ENCODE peak calls at places on chromosome 13, in six cellular contexts. One of them, this sample, is unnamed.

GRCh38 chr13:41590643-41591042 is 133.3 kb downstream of the RGCC start:
- DNase-seq in stimulated activated CD4-positive, alpha-beta T cell treated with anti-CD3 and anti-CD28 coated beads, TNF-alpha, amount 100 ng/mL, for 1 hour: no peak
- DNase-seq in NCI-H2081: no peak
- DNase-seq in stimulated activated CD8-positive, alpha-beta memory T cell treated with anti-CD3 and anti-CD28 coated beads, Interleukin-4, amount 100 ng/mL, for 1 hour: no peak
- DNase-seq in A172: no peak
- DNase-seq in IMR-90: no peak
- DNase-seq in this sample: no peak

GRCh38 chr13:33228645-33229445 is 56.7 kb downstream of the STARD13 start:
- DNase-seq in stimulated activated CD4-positive, alpha-beta T cell treated with anti-CD3 and anti-CD28 coated beads, TNF-alpha, amount 100 ng/mL, for 1 hour: no peak
- DNase-seq in stimulated activated CD8-positive, alpha-beta memory T cell treated with anti-CD3 and anti-CD28 coated beads, Interleukin-4, amount 100 ng/mL, for 1 hour: no peak
- DNase-seq in A172: peak
- DNase-seq in NCI-H2081: peak
- DNase-seq in IMR-90: peak
- DNase-seq in this sample: no peak

GRCh38 chr13:60261432-60262351 is 98.0 kb upstream of the DIAPH3 start:
- DNase-seq in A172: no peak
- DNase-seq in stimulated activated CD8-positive, alpha-beta memory T cell treated with anti-CD3 and anti-CD28 coated beads, Interleukin-4, amount 100 ng/mL, for 1 hour: no peak
- DNase-seq in stimulated activated CD4-positive, alpha-beta T cell treated with anti-CD3 and anti-CD28 coated beads, TNF-alpha, amount 100 ng/mL, for 1 hour: no peak
- DNase-seq in IMR-90: no peak
- DNase-seq in NCI-H2081: peak
- DNase-seq in this sample: no peak

GRCh38 chr13:111429064-111429558 is 108.7 kb downstream of the TEX29 start:
- DNase-seq in A172: peak
- DNase-seq in IMR-90: peak
- DNase-seq in stimulated activated CD4-positive, alpha-beta T cell treated with anti-CD3 and anti-CD28 coated beads, TNF-alpha, amount 100 ng/mL, for 1 hour: no peak
- DNase-seq in NCI-H2081: peak
- DNase-seq in stimulated activated CD8-positive, alpha-beta memory T cell treated with anti-CD3 and anti-CD28 coated beads, Interleukin-4, amount 100 ng/mL, for 1 hour: no peak
- DNase-seq in this sample: no peak

GRCh38 chr13:28705734-28706133 is 13.0 kb downstream of the SLC46A3 start:
- DNase-seq in stimulated activated CD4-positive, alpha-beta T cell treated with anti-CD3 and anti-CD28 coated beads, TNF-alpha, amount 100 ng/mL, for 1 hour: no peak
- DNase-seq in stimulated activated CD8-positive, alpha-beta memory T cell treated with anti-CD3 and anti-CD28 coated beads, Interleukin-4, amount 100 ng/mL, for 1 hour: no peak
- DNase-seq in A172: no peak
- DNase-seq in NCI-H2081: no peak
- DNase-seq in IMR-90: peak
- DNase-seq in this sample: no peak

GRCh38 chr13:102399791-102400618 is 1.8 kb downstream of the FGF14 start:
- DNase-seq in A172: no peak
- DNase-seq in stimulated activated CD4-positive, alpha-beta T cell treated with anti-CD3 and anti-CD28 coated beads, TNF-alpha, amount 100 ng/mL, for 1 hour: no peak
- DNase-seq in NCI-H2081: no peak
- DNase-seq in stimulated activated CD8-positive, alpha-beta memory T cell treated with anti-CD3 and anti-CD28 coated beads, Interleukin-4, amount 100 ng/mL, for 1 hour: no peak
- DNase-seq in IMR-90: no peak
- DNase-seq in this sample: no peak

GRCh38 chr13:93624371-93624777 is 397.8 kb downstream of the GPC6 start:
- DNase-seq in NCI-H2081: no peak
- DNase-seq in IMR-90: no peak
- DNase-seq in stimulated activated CD4-positive, alpha-beta T cell treated with anti-CD3 and anti-CD28 coated beads, TNF-alpha, amount 100 ng/mL, for 1 hour: no peak
- DNase-seq in A172: peak
- DNase-seq in stimulated activated CD8-positive, alpha-beta memory T cell treated with anti-CD3 and anti-CD28 coated beads, Interleukin-4, amount 100 ng/mL, for 1 hour: no peak
- DNase-seq in this sample: no peak

GRCh38 chr13:61029064-61029463 is 386.6 kb downstream of the PCDH20 start:
- DNase-seq in A172: no peak
- DNase-seq in IMR-90: no peak
- DNase-seq in NCI-H2081: no peak
- DNase-seq in stimulated activated CD8-positive, alpha-beta memory T cell treated with anti-CD3 and anti-CD28 coated beads, Interleukin-4, amount 100 ng/mL, for 1 hour: no peak
- DNase-seq in stimulated activated CD4-positive, alpha-beta T cell treated with anti-CD3 and anti-CD28 coated beads, TNF-alpha, amount 100 ng/mL, for 1 hour: no peak
- DNase-seq in this sample: no peak

GRCh38 chr13:65999441-65999840 is 1230.7 kb downstream of the PCDH9 start:
- DNase-seq in IMR-90: no peak
- DNase-seq in NCI-H2081: no peak
- DNase-seq in stimulated activated CD8-positive, alpha-beta memory T cell treated with anti-CD3 and anti-CD28 coated beads, Interleukin-4, amount 100 ng/mL, for 1 hour: no peak
- DNase-seq in A172: no peak
- DNase-seq in stimulated activated CD4-positive, alpha-beta T cell treated with anti-CD3 and anti-CD28 coated beads, TNF-alpha, amount 100 ng/mL, for 1 hour: no peak
- DNase-seq in this sample: no peak

GRCh38 chr13:111917901-111918300 is 149.0 kb upstream of the SOX1 start:
- DNase-seq in stimulated activated CD4-positive, alpha-beta T cell treated with anti-CD3 and anti-CD28 coated beads, TNF-alpha, amount 100 ng/mL, for 1 hour: no peak
- DNase-seq in NCI-H2081: no peak
- DNase-seq in stimulated activated CD8-positive, alpha-beta memory T cell treated with anti-CD3 and anti-CD28 coated beads, Interleukin-4, amount 100 ng/mL, for 1 hour: no peak
- DNase-seq in A172: no peak
- DNase-seq in IMR-90: no peak
- DNase-seq in this sample: no peak

GRCh38 chr13:24116103-24116502 is 44.4 kb upstream of the SPATA13 start:
- DNase-seq in A172: no peak
- DNase-seq in stimulated activated CD8-positive, alpha-beta memory T cell treated with anti-CD3 and anti-CD28 coated beads, Interleukin-4, amount 100 ng/mL, for 1 hour: no peak
- DNase-seq in stimulated activated CD4-positive, alpha-beta T cell treated with anti-CD3 and anti-CD28 coated beads, TNF-alpha, amount 100 ng/mL, for 1 hour: no peak
- DNase-seq in NCI-H2081: no peak
- DNase-seq in IMR-90: no peak
- DNase-seq in this sample: no peak

GRCh38 chr13:35552172-35552844 is 75.8 kb upstream of the MAB21L1 start:
- DNase-seq in NCI-H2081: no peak
- DNase-seq in stimulated activated CD8-positive, alpha-beta memory T cell treated with anti-CD3 and anti-CD28 coated beads, Interleukin-4, amount 100 ng/mL, for 1 hour: no peak
- DNase-seq in stimulated activated CD4-positive, alpha-beta T cell treated with anti-CD3 and anti-CD28 coated beads, TNF-alpha, amount 100 ng/mL, for 1 hour: no peak
- DNase-seq in IMR-90: peak
- DNase-seq in A172: no peak
- DNase-seq in this sample: no peak

GRCh38 chr13:109371066-109371465 is 415.3 kb downstream of the IRS2 start:
- DNase-seq in stimulated activated CD4-positive, alpha-beta T cell treated with anti-CD3 and anti-CD28 coated beads, TNF-alpha, amount 100 ng/mL, for 1 hour: no peak
- DNase-seq in A172: no peak
- DNase-seq in stimulated activated CD8-positive, alpha-beta memory T cell treated with anti-CD3 and anti-CD28 coated beads, Interleukin-4, amount 100 ng/mL, for 1 hour: no peak
- DNase-seq in IMR-90: no peak
- DNase-seq in NCI-H2081: no peak
- DNase-seq in this sample: no peak

GRCh38 chr13:24745861-24746617 is 17.9 kb upstream of the RNF17 start:
- DNase-seq in A172: no peak
- DNase-seq in stimulated activated CD4-positive, alpha-beta T cell treated with anti-CD3 and anti-CD28 coated beads, TNF-alpha, amount 100 ng/mL, for 1 hour: no peak
- DNase-seq in stimulated activated CD8-positive, alpha-beta memory T cell treated with anti-CD3 and anti-CD28 coated beads, Interleukin-4, amount 100 ng/mL, for 1 hour: no peak
- DNase-seq in NCI-H2081: no peak
- DNase-seq in IMR-90: no peak
- DNase-seq in this sample: no peak

GRCh38 chr13:106350208-106350607 is 185.3 kb downstream of the EFNB2 start:
- DNase-seq in stimulated activated CD8-positive, alpha-beta memory T cell treated with anti-CD3 and anti-CD28 coated beads, Interleukin-4, amount 100 ng/mL, for 1 hour: no peak
- DNase-seq in IMR-90: no peak
- DNase-seq in stimulated activated CD4-positive, alpha-beta T cell treated with anti-CD3 and anti-CD28 coated beads, TNF-alpha, amount 100 ng/mL, for 1 hour: no peak
- DNase-seq in A172: no peak
- DNase-seq in NCI-H2081: peak
- DNase-seq in this sample: no peak

GRCh38 chr13:85148009-85148408 is 651.2 kb downstream of the SLITRK6 start:
- DNase-seq in NCI-H2081: peak
- DNase-seq in stimulated activated CD4-positive, alpha-beta T cell treated with anti-CD3 and anti-CD28 coated beads, TNF-alpha, amount 100 ng/mL, for 1 hour: no peak
- DNase-seq in stimulated activated CD8-positive, alpha-beta memory T cell treated with anti-CD3 and anti-CD28 coated beads, Interleukin-4, amount 100 ng/mL, for 1 hour: no peak
- DNase-seq in A172: peak
- DNase-seq in IMR-90: no peak
- DNase-seq in this sample: no peak

GRCh38 chr13:66087149-66087780 is 1142.9 kb downstream of the PCDH9 start:
- DNase-seq in A172: no peak
- DNase-seq in IMR-90: peak
- DNase-seq in stimulated activated CD4-positive, alpha-beta T cell treated with anti-CD3 and anti-CD28 coated beads, TNF-alpha, amount 100 ng/mL, for 1 hour: no peak
- DNase-seq in NCI-H2081: no peak
- DNase-seq in stimulated activated CD8-positive, alpha-beta memory T cell treated with anti-CD3 and anti-CD28 coated beads, Interleukin-4, amount 100 ng/mL, for 1 hour: no peak
- DNase-seq in this sample: no peak

GRCh38 chr13:51585696-51586095 is 1.4 kb downstream of the WDFY2 start:
- DNase-seq in stimulated activated CD8-positive, alpha-beta memory T cell treated with anti-CD3 and anti-CD28 coated beads, Interleukin-4, amount 100 ng/mL, for 1 hour: no peak
- DNase-seq in A172: peak
- DNase-seq in IMR-90: peak
- DNase-seq in NCI-H2081: no peak
- DNase-seq in stimulated activated CD4-positive, alpha-beta T cell treated with anti-CD3 and anti-CD28 coated beads, TNF-alpha, amount 100 ng/mL, for 1 hour: no peak
- DNase-seq in this sample: no peak

GRCh38 chr13:39565036-39565949 is 37.7 kb downstream of the LHFPL6 start:
- DNase-seq in NCI-H2081: no peak
- DNase-seq in stimulated activated CD8-positive, alpha-beta memory T cell treated with anti-CD3 and anti-CD28 coated beads, Interleukin-4, amount 100 ng/mL, for 1 hour: no peak
- DNase-seq in stimulated activated CD4-positive, alpha-beta T cell treated with anti-CD3 and anti-CD28 coated beads, TNF-alpha, amount 100 ng/mL, for 1 hour: no peak
- DNase-seq in IMR-90: peak
- DNase-seq in A172: peak
- DNase-seq in this sample: no peak

GRCh38 chr13:111632906-111633305 is 312.5 kb downstream of the TEX29 start:
- DNase-seq in NCI-H2081: no peak
- DNase-seq in stimulated activated CD4-positive, alpha-beta T cell treated with anti-CD3 and anti-CD28 coated beads, TNF-alpha, amount 100 ng/mL, for 1 hour: no peak
- DNase-seq in A172: no peak
- DNase-seq in IMR-90: no peak
- DNase-seq in stimulated activated CD8-positive, alpha-beta memory T cell treated with anti-CD3 and anti-CD28 coated beads, Interleukin-4, amount 100 ng/mL, for 1 hour: no peak
- DNase-seq in this sample: no peak

GRCh38 chr13:99800951-99801350 is 170.6 kb downstream of the ZIC5 start:
- DNase-seq in A172: no peak
- DNase-seq in IMR-90: no peak
- DNase-seq in stimulated activated CD8-positive, alpha-beta memory T cell treated with anti-CD3 and anti-CD28 coated beads, Interleukin-4, amount 100 ng/mL, for 1 hour: no peak
- DNase-seq in NCI-H2081: peak
- DNase-seq in stimulated activated CD4-positive, alpha-beta T cell treated with anti-CD3 and anti-CD28 coated beads, TNF-alpha, amount 100 ng/mL, for 1 hour: no peak
- DNase-seq in this sample: no peak

GRCh38 chr13:75329723-75330122 is 152.2 kb downstream of the TBC1D4 start:
- DNase-seq in stimulated activated CD4-positive, alpha-beta T cell treated with anti-CD3 and anti-CD28 coated beads, TNF-alpha, amount 100 ng/mL, for 1 hour: no peak
- DNase-seq in NCI-H2081: no peak
- DNase-seq in stimulated activated CD8-positive, alpha-beta memory T cell treated with anti-CD3 and anti-CD28 coated beads, Interleukin-4, amount 100 ng/mL, for 1 hour: no peak
- DNase-seq in A172: no peak
- DNase-seq in IMR-90: no peak
- DNase-seq in this sample: no peak

GRCh38 chr13:96992633-96993032 is 1.6 kb downstream of the OXGR1 start:
- DNase-seq in IMR-90: no peak
- DNase-seq in stimulated activated CD8-positive, alpha-beta memory T cell treated with anti-CD3 and anti-CD28 coated beads, Interleukin-4, amount 100 ng/mL, for 1 hour: no peak
- DNase-seq in NCI-H2081: no peak
- DNase-seq in stimulated activated CD4-positive, alpha-beta T cell treated with anti-CD3 and anti-CD28 coated beads, TNF-alpha, amount 100 ng/mL, for 1 hour: no peak
- DNase-seq in A172: no peak
- DNase-seq in this sample: no peak

GRCh38 chr13:95298971-95299627 is 2.2 kb downstream of the ABCC4 start:
- DNase-seq in stimulated activated CD4-positive, alpha-beta T cell treated with anti-CD3 and anti-CD28 coated beads, TNF-alpha, amount 100 ng/mL, for 1 hour: no peak
- DNase-seq in A172: peak
- DNase-seq in IMR-90: peak
- DNase-seq in stimulated activated CD8-positive, alpha-beta memory T cell treated with anti-CD3 and anti-CD28 coated beads, Interleukin-4, amount 100 ng/mL, for 1 hour: no peak
- DNase-seq in NCI-H2081: no peak
- DNase-seq in this sample: no peak

GRCh38 chr13:95858286-95859075 is 181.5 kb downstream of the DNAJC3 start:
- DNase-seq in NCI-H2081: no peak
- DNase-seq in stimulated activated CD8-positive, alpha-beta memory T cell treated with anti-CD3 and anti-CD28 coated beads, Interleukin-4, amount 100 ng/mL, for 1 hour: no peak
- DNase-seq in A172: no peak
- DNase-seq in stimulated activated CD4-positive, alpha-beta T cell treated with anti-CD3 and anti-CD28 coated beads, TNF-alpha, amount 100 ng/mL, for 1 hour: no peak
- DNase-seq in IMR-90: peak
- DNase-seq in this sample: no peak

GRCh38 chr13:40813662-40814454 is 24.4 kb downstream of the SLC25A15 start:
- DNase-seq in stimulated activated CD8-positive, alpha-beta memory T cell treated with anti-CD3 and anti-CD28 coated beads, Interleukin-4, amount 100 ng/mL, for 1 hour: no peak
- DNase-seq in NCI-H2081: no peak
- DNase-seq in stimulated activated CD4-positive, alpha-beta T cell treated with anti-CD3 and anti-CD28 coated beads, TNF-alpha, amount 100 ng/mL, for 1 hour: no peak
- DNase-seq in IMR-90: peak
- DNase-seq in A172: peak
- DNase-seq in this sample: no peak

GRCh38 chr13:102033719-102034446 is 368.0 kb downstream of the FGF14 start:
- DNase-seq in stimulated activated CD4-positive, alpha-beta T cell treated with anti-CD3 and anti-CD28 coated beads, TNF-alpha, amount 100 ng/mL, for 1 hour: no peak
- DNase-seq in A172: no peak
- DNase-seq in stimulated activated CD8-positive, alpha-beta memory T cell treated with anti-CD3 and anti-CD28 coated beads, Interleukin-4, amount 100 ng/mL, for 1 hour: no peak
- DNase-seq in NCI-H2081: peak
- DNase-seq in IMR-90: no peak
- DNase-seq in this sample: no peak

GRCh38 chr13:31764556-31764955 is 25.2 kb downstream of the RXFP2 start:
- DNase-seq in NCI-H2081: no peak
- DNase-seq in stimulated activated CD4-positive, alpha-beta T cell treated with anti-CD3 and anti-CD28 coated beads, TNF-alpha, amount 100 ng/mL, for 1 hour: no peak
- DNase-seq in A172: no peak
- DNase-seq in stimulated activated CD8-positive, alpha-beta memory T cell treated with anti-CD3 and anti-CD28 coated beads, Interleukin-4, amount 100 ng/mL, for 1 hour: no peak
- DNase-seq in IMR-90: no peak
- DNase-seq in this sample: no peak

GRCh38 chr13:36190771-36191170 is 23.6 kb downstream of the SOHLH2 start:
- DNase-seq in IMR-90: no peak
- DNase-seq in NCI-H2081: peak
- DNase-seq in stimulated activated CD4-positive, alpha-beta T cell treated with anti-CD3 and anti-CD28 coated beads, TNF-alpha, amount 100 ng/mL, for 1 hour: no peak
- DNase-seq in stimulated activated CD8-positive, alpha-beta memory T cell treated with anti-CD3 and anti-CD28 coated beads, Interleukin-4, amount 100 ng/mL, for 1 hour: no peak
- DNase-seq in A172: no peak
- DNase-seq in this sample: no peak

GRCh38 chr13:24214528-24214927 is 54.0 kb downstream of the SPATA13 start:
- DNase-seq in A172: no peak
- DNase-seq in IMR-90: no peak
- DNase-seq in stimulated activated CD8-positive, alpha-beta memory T cell treated with anti-CD3 and anti-CD28 coated beads, Interleukin-4, amount 100 ng/mL, for 1 hour: no peak
- DNase-seq in stimulated activated CD4-positive, alpha-beta T cell treated with anti-CD3 and anti-CD28 coated beads, TNF-alpha, amount 100 ng/mL, for 1 hour: no peak
- DNase-seq in NCI-H2081: no peak
- DNase-seq in this sample: no peak

GRCh38 chr13:110552767-110553166 is 8.8 kb downstream of the RAB20 start:
- DNase-seq in IMR-90: no peak
- DNase-seq in stimulated activated CD4-positive, alpha-beta T cell treated with anti-CD3 and anti-CD28 coated beads, TNF-alpha, amount 100 ng/mL, for 1 hour: no peak
- DNase-seq in stimulated activated CD8-positive, alpha-beta memory T cell treated with anti-CD3 and anti-CD28 coated beads, Interleukin-4, amount 100 ng/mL, for 1 hour: no peak
- DNase-seq in NCI-H2081: no peak
- DNase-seq in A172: no peak
- DNase-seq in this sample: no peak

GRCh38 chr13:101455863-101456262 is 3.4 kb downstream of the ITGBL1 start:
- DNase-seq in NCI-H2081: no peak
- DNase-seq in stimulated activated CD4-positive, alpha-beta T cell treated with anti-CD3 and anti-CD28 coated beads, TNF-alpha, amount 100 ng/mL, for 1 hour: no peak
- DNase-seq in A172: peak
- DNase-seq in stimulated activated CD8-positive, alpha-beta memory T cell treated with anti-CD3 and anti-CD28 coated beads, Interleukin-4, amount 100 ng/mL, for 1 hour: no peak
- DNase-seq in IMR-90: peak
- DNase-seq in this sample: no peak

GRCh38 chr13:25584975-25585374 is 213.2 kb downstream of the ATP8A2 start:
- DNase-seq in NCI-H2081: no peak
- DNase-seq in stimulated activated CD4-positive, alpha-beta T cell treated with anti-CD3 and anti-CD28 coated beads, TNF-alpha, amount 100 ng/mL, for 1 hour: no peak
- DNase-seq in stimulated activated CD8-positive, alpha-beta memory T cell treated with anti-CD3 and anti-CD28 coated beads, Interleukin-4, amount 100 ng/mL, for 1 hour: no peak
- DNase-seq in IMR-90: no peak
- DNase-seq in A172: no peak
- DNase-seq in this sample: no peak

GRCh38 chr13:30730526-30730925 is 4.8 kb upstream of the ALOX5AP start:
- DNase-seq in IMR-90: no peak
- DNase-seq in A172: no peak
- DNase-seq in stimulated activated CD4-positive, alpha-beta T cell treated with anti-CD3 and anti-CD28 coated beads, TNF-alpha, amount 100 ng/mL, for 1 hour: no peak
- DNase-seq in NCI-H2081: no peak
- DNase-seq in stimulated activated CD8-positive, alpha-beta memory T cell treated with anti-CD3 and anti-CD28 coated beads, Interleukin-4, amount 100 ng/mL, for 1 hour: no peak
- DNase-seq in this sample: no peak

GRCh38 chr13:110471833-110472162 is 89.7 kb downstream of the RAB20 start:
- DNase-seq in IMR-90: peak
- DNase-seq in A172: peak
- DNase-seq in stimulated activated CD8-positive, alpha-beta memory T cell treated with anti-CD3 and anti-CD28 coated beads, Interleukin-4, amount 100 ng/mL, for 1 hour: no peak
- DNase-seq in stimulated activated CD4-positive, alpha-beta T cell treated with anti-CD3 and anti-CD28 coated beads, TNF-alpha, amount 100 ng/mL, for 1 hour: no peak
- DNase-seq in NCI-H2081: no peak
- DNase-seq in this sample: no peak

GRCh38 chr13:101579291-101579802 is 126.9 kb downstream of the ITGBL1 start:
- DNase-seq in NCI-H2081: peak
- DNase-seq in IMR-90: peak
- DNase-seq in stimulated activated CD8-positive, alpha-beta memory T cell treated with anti-CD3 and anti-CD28 coated beads, Interleukin-4, amount 100 ng/mL, for 1 hour: no peak
- DNase-seq in A172: peak
- DNase-seq in stimulated activated CD4-positive, alpha-beta T cell treated with anti-CD3 and anti-CD28 coated beads, TNF-alpha, amount 100 ng/mL, for 1 hour: no peak
- DNase-seq in this sample: no peak

GRCh38 chr13:49052801-49053200 is 77.1 kb downstream of the FNDC3A start:
- DNase-seq in stimulated activated CD8-positive, alpha-beta memory T cell treated with anti-CD3 and anti-CD28 coated beads, Interleukin-4, amount 100 ng/mL, for 1 hour: no peak
- DNase-seq in A172: peak
- DNase-seq in stimulated activated CD4-positive, alpha-beta T cell treated with anti-CD3 and anti-CD28 coated beads, TNF-alpha, amount 100 ng/mL, for 1 hour: no peak
- DNase-seq in IMR-90: peak
- DNase-seq in NCI-H2081: no peak
- DNase-seq in this sample: no peak

GRCh38 chr13:112521073-112521685 is 66.8 kb downstream of the TUBGCP3 start:
- DNase-seq in stimulated activated CD4-positive, alpha-beta T cell treated with anti-CD3 and anti-CD28 coated beads, TNF-alpha, amount 100 ng/mL, for 1 hour: no peak
- DNase-seq in stimulated activated CD8-positive, alpha-beta memory T cell treated with anti-CD3 and anti-CD28 coated beads, Interleukin-4, amount 100 ng/mL, for 1 hour: no peak
- DNase-seq in NCI-H2081: no peak
- DNase-seq in IMR-90: peak
- DNase-seq in A172: no peak
- DNase-seq in this sample: no peak

GRCh38 chr13:22837980-22838615 is 342.7 kb upstream of the SGCG start:
- DNase-seq in stimulated activated CD4-positive, alpha-beta T cell treated with anti-CD3 and anti-CD28 coated beads, TNF-alpha, amount 100 ng/mL, for 1 hour: no peak
- DNase-seq in stimulated activated CD8-positive, alpha-beta memory T cell treated with anti-CD3 and anti-CD28 coated beads, Interleukin-4, amount 100 ng/mL, for 1 hour: no peak
- DNase-seq in A172: no peak
- DNase-seq in IMR-90: no peak
- DNase-seq in NCI-H2081: no peak
- DNase-seq in this sample: no peak

GRCh38 chr13:40445557-40445990 is 220.9 kb downstream of the FOXO1 start:
- DNase-seq in IMR-90: no peak
- DNase-seq in stimulated activated CD8-positive, alpha-beta memory T cell treated with anti-CD3 and anti-CD28 coated beads, Interleukin-4, amount 100 ng/mL, for 1 hour: no peak
- DNase-seq in NCI-H2081: no peak
- DNase-seq in A172: peak
- DNase-seq in stimulated activated CD4-positive, alpha-beta T cell treated with anti-CD3 and anti-CD28 coated beads, TNF-alpha, amount 100 ng/mL, for 1 hour: no peak
- DNase-seq in this sample: no peak